ENCODE peak calls at places on chromosomes 13 and 19, in five cellular contexts. Y is transverse colon, T is astrocyte of the hippocampus, C is caudate nucleus, M is foreskin fibroblast. B is an unnamed sample.

GRCh38 chr19:47369923-47370625 is 21.0 kb downstream of the DHX34 start:
- DNase-seq in C (peak), M (peak), Y (no peak), T (peak), B (peak)

GRCh38 chr19:42255766-42256750 is 1.1 kb upstream of the ERF start:
- DNase-seq in M (peak), C (peak), Y (no peak), T (peak), B (peak)

GRCh38 chr19:49407079-49407478 is 16.2 kb downstream of the PTH2 start:
- DNase-seq in T (no peak), Y (no peak), M (no peak), C (no peak), B (no peak)

GRCh38 chr13:38381840-38382239 is 32.2 kb downstream of the UFM1 start:
- DNase-seq in T (no peak), M (peak), C (no peak), Y (no peak), B (no peak)

GRCh38 chr13:98599502-98600328 is 22.8 kb upstream of the STK24 start:
- DNase-seq in C (no peak), M (peak), T (peak), Y (no peak), B (peak)

GRCh38 chr19:45682117-45682516 is 9.6 kb downstream of the SNRPD2 start:
- DNase-seq in M (no peak), Y (no peak), T (no peak), C (no peak), B (no peak)

GRCh38 chr19:39160889-39161672 is 35.5 kb downstream of the PAK4 start:
- DNase-seq in C (no peak), T (no peak), Y (no peak), M (peak), B (peak)

GRCh38 chr19:58538257-58539168 is 5.4 kb upstream of the TRIM28 start:
- DNase-seq in C (no peak), M (no peak), T (peak), Y (no peak), B (no peak)

GRCh38 chr19:3392480-3392879 is 26.1 kb downstream of the NFIC start:
- DNase-seq in M (no peak), Y (no peak), T (no peak), C (no peak), B (no peak)

GRCh38 chr13:92433963-92434362 is 792.6 kb upstream of the GPC6 start:
- DNase-seq in Y (no peak), M (no peak), C (no peak), T (no peak), B (no peak)

GRCh38 chr19:7395360-7395781 is 46.6 kb downstream of the ARHGEF18 start:
- DNase-seq in T (peak), Y (no peak), C (no peak), M (peak), B (no peak)

GRCh38 chr13:112733661-112734379 is 44.0 kb downstream of the ATP11A start:
- DNase-seq in T (no peak), Y (no peak), C (no peak), M (no peak), B (peak)

GRCh38 chr19:2424686-2425621 is 2.4 kb downstream of the TIMM13 start:
- DNase-seq in T (peak), Y (no peak), M (peak), C (peak), B (peak)

GRCh38 chr13:27242642-27243185 is 8.6 kb upstream of the RPL21 start:
- DNase-seq in C (no peak), M (no peak), Y (no peak), T (no peak), B (peak)

GRCh38 chr19:29926031-29926430 is 16.0 kb upstream of the URI1 start:
- DNase-seq in C (no peak), T (no peak), Y (no peak), M (no peak), B (no peak)

GRCh38 chr13:93230466-93230865 is 3.9 kb downstream of the GPC6 start:
- DNase-seq in T (peak), Y (no peak), C (no peak), M (peak), B (no peak)

GRCh38 chr13:29523199-29523931 is 72.1 kb downstream of the SLC7A1 start:
- DNase-seq in Y (no peak), C (no peak), T (peak), M (peak), B (no peak)

GRCh38 chr13:43141685-43142084 is 118.3 kb downstream of the DNAJC15 start:
- DNase-seq in Y (no peak), C (no peak), T (no peak), M (no peak), B (no peak)

GRCh38 chr19:46614114-46614701 is 10.7 kb downstream of the PTGIR start:
- DNase-seq in Y (peak), M (peak), T (peak), C (peak), B (peak)

GRCh38 chr19:49912965-49913685 is 15.9 kb upstream of the ATF5 start:
- DNase-seq in M (no peak), C (no peak), Y (no peak), T (no peak), B (no peak)

GRCh38 chr19:4606921-4607678 is 32.2 kb upstream of the TNFAIP8L1 start:
- DNase-seq in Y (no peak), M (peak), T (peak), C (no peak), B (no peak)

GRCh38 chr19:56692496-56692895 is 20.9 kb upstream of the ZNF835 start:
- DNase-seq in C (peak), Y (no peak), T (peak), M (no peak), B (no peak)

GRCh38 chr19:47067215-47067847 is 18.9 kb upstream of the TMEM160 start:
- DNase-seq in C (no peak), M (no peak), Y (no peak), T (no peak), B (no peak)

GRCh38 chr19:15098505-15098904 is 8.7 kb upstream of the SYDE1 start:
- DNase-seq in T (no peak), M (no peak), C (no peak), Y (no peak), B (peak)

GRCh38 chr19:8500158-8500557 is 2.3 kb downstream of the PRAM1 start:
- DNase-seq in Y (no peak), M (no peak), T (no peak), C (no peak), B (no peak)